ENCODE peak calls at places on chromosomes 11 and 22, in ten cellular contexts. B is right lobe of liver, S is uterus, V is spleen, D is IMR-90, G is stomach, Y is ovary, R is body of pancreas, J is tibial nerve, F is heart left ventricle. H is an unnamed sample.

GRCh38 chr11:6251120-6251733 is 8.4 kb upstream of the CCKBR start:
- DNase-seq in B (no peak), F (peak; percentile 72), J (peak; percentile 62), S (peak; percentile 62), D (peak; percentile 75), R (peak; percentile 87), G (peak; percentile 90), Y (peak; percentile 80), V (peak; percentile 81), H (peak; percentile 84)

GRCh38 chr11:103215812-103216211 is 106.6 kb downstream of the DYNC2H1 start:
- DNase-seq in D (peak; percentile 41), B (no peak), G (no peak), J (no peak), V (no peak), Y (no peak), S (no peak), R (no peak), F (no peak), H (no peak)

GRCh38 chr11:33912405-33913361 is 20.8 kb upstream of the LMO2 start:
- DNase-seq in G (no peak), V (peak; percentile 83), Y (no peak), R (no peak), J (no peak), S (no peak), B (no peak), F (no peak), D (peak; percentile 90), H (no peak)

GRCh38 chr11:108616549-108616948 is 23.0 kb upstream of the EXPH5 start:
- DNase-seq in V (no peak), Y (no peak), S (no peak), B (no peak), R (no peak), G (no peak), J (no peak), F (no peak), D (peak; percentile 74), H (no peak)

GRCh38 chr11:84909740-84910139 is 717.4 kb downstream of the DLG2 start:
- DNase-seq in F (no peak), Y (no peak), G (no peak), R (no peak), J (no peak), D (no peak), B (no peak), S (no peak), V (no peak), H (no peak)

GRCh38 chr11:3189886-3190583 is 24.9 kb upstream of the OSBPL5 start:
- DNase-seq in R (no peak), V (peak; percentile 43), F (no peak), G (no peak), Y (no peak), J (no peak), D (no peak), B (no peak), S (no peak), H (no peak)

GRCh38 chr11:10158461-10158860 is 135.6 kb downstream of the SBF2 start:
- DNase-seq in G (no peak), J (no peak), Y (no peak), S (no peak), R (no peak), F (no peak), D (peak; percentile 34), B (no peak), V (no peak), H (no peak)

GRCh38 chr11:17388609-17389204 is at the start of gene KCNJ11:
- DNase-seq in F (no peak), R (peak; percentile 55), B (peak; percentile 64), Y (no peak), S (no peak), G (peak; percentile 35), V (no peak), D (no peak), J (no peak), H (no peak)

GRCh38 chr11:73218106-73218829 is at the start of gene P2RY2:
- DNase-seq in B (peak; percentile 93), F (peak; percentile 91), D (no peak), G (peak; percentile 85), V (peak; percentile 95), R (peak; percentile 81), Y (peak; percentile 73), J (peak; percentile 31), S (no peak), H (peak; percentile 84)

GRCh38 chr11:125233116-125233515 is 68.6 kb downstream of the PKNOX2 start:
- DNase-seq in V (no peak), J (no peak), G (no peak), B (no peak), S (no peak), D (no peak), Y (no peak), F (no peak), R (no peak), H (no peak)

GRCh38 chr11:96524475-96524874 is 134.7 kb downstream of the JRKL start:
- DNase-seq in S (no peak), G (no peak), D (peak; percentile 0), F (no peak), R (no peak), Y (no peak), J (no peak), V (no peak), B (no peak), H (no peak)

DNA sequence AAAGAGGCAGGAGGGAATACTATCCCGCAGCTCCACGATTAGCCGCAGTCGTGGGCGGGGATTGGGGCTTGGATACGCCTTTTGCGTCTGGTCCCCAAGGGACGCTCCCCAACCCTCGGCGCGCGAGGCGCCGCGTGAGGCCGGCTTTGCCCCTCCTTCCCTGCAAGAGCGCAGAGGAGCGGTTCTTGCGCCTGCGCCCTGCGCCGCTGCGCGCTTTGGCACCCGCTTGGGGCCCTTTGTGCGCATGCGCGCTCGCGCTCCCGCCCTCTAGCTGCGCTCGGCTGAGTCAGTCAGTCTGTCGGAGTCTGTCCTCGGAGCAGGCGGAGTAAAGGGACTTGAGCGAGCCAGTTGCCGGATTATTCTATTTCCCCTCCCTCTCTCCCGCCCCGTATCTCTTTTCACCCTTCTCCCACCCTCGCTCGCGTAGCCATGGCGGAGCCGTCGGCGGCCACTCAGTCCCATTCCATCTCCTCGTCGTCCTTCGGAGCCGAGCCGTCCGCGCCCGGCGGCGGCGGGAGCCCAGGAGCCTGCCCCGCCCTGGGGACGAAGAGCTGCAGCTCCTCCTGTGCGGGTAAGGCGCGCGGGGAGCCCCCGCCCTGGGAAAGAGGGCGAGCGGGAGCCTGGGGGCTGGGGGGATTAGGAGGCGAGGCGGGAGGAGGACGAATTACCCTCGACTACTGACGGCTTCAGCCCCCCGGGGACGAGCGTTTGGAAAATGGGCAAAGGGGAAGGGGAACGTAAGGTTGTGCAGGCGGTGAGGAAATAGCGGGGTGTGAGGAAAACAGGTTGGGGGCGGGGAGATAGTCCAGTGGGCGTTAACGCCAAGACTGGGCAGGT is at the start of gene RTN3:
- DNase-seq in G (peak; percentile 98), F (peak; percentile 99), R (peak; percentile 98), D (peak; percentile 98), B (peak; percentile 98), V (peak; percentile 100), J (peak; percentile 85), Y (peak; percentile 98), S (peak; percentile 94), H (peak; percentile 97)
- TF ChIP-seq CTCF in G (peak; percentile 14), F (no peak), R (no peak), D (peak; percentile 9), B (peak; percentile 30), V (no peak), J (peak; percentile 66), Y (peak; percentile 31), S (peak; percentile 72), H (peak; percentile 12)

GRCh38 chr11:15969281-15969680 is 387.1 kb downstream of the SOX6 start:
- DNase-seq in Y (peak; percentile 50), J (peak; percentile 61), S (peak; percentile 41), F (no peak), R (peak; percentile 68), B (peak; percentile 62), G (peak; percentile 61), D (peak; percentile 93), V (no peak), H (peak; percentile 72)
- TF ChIP-seq POLR2A in Y (no peak), J (no peak), S (no peak), F (peak; percentile 41), R (no peak), B (peak; percentile 50), G (no peak), D (no peak), V (no peak), H (no peak)

GRCh38 chr22:30584441-30584840 is 7.3 kb downstream of the PES1 start:
- DNase-seq in D (no peak), B (no peak), J (no peak), S (no peak), F (no peak), Y (no peak), G (no peak), V (no peak), R (no peak), H (no peak)

GRCh38 chr22:30582788-30583575 is 8.5 kb upstream of the GAL3ST1 start:
- DNase-seq in R (no peak), D (no peak), V (no peak), S (no peak), G (no peak), Y (no peak), B (no peak), F (no peak), J (no peak), H (no peak)

GRCh38 chr22:30582051-30582450 is 7.6 kb upstream of the GAL3ST1 start:
- DNase-seq in S (no peak), V (no peak), B (no peak), R (no peak), G (no peak), J (no peak), D (no peak), Y (no peak), F (no peak), H (no peak)

GRCh38 chr22:30578481-30578880 is 4.0 kb upstream of the GAL3ST1 start:
- DNase-seq in Y (no peak), D (no peak), J (no peak), F (no peak), B (no peak), G (no peak), S (no peak), R (no peak), V (no peak), H (no peak)

DNA sequence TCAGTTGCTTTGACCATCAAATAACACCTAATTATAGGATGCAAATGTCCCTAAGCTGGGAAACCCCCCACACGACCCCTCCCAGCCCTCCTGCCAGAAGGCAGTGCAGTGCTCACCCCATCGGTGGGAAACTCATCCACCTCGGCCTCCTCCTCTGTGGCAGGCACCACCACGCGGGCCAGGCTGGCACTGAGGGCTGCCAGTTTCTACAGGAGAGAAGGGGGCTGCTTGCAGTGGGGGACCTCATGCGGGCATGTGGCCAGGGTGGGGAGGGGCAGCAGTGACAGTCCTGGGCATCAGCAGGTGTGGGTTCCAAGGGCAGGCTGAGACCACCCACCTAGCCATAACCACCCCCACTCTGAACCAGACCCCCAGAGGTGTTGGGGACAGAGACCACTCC is 6.4 kb upstream of the GAL3ST1 start:
- DNase-seq in G (no peak), S (no peak), J (no peak), B (no peak), D (no peak), Y (no peak), V (no peak), R (no peak), F (no peak), H (no peak)
- H3K36me3 ChIP-seq in G (peaks cover 100% of the 10 kb centered on the region), S (no peaks in the 10 kb centered on the region), J (peaks cover 100% of the 10 kb centered on the region), B (peaks cover 14% of the 10 kb centered on the region), D (peaks cover 88% of the 10 kb centered on the region), Y (peaks cover 5% of the 10 kb centered on the region), V (peaks cover 100% of the 10 kb centered on the region), R (peaks cover 57% of the 10 kb centered on the region), F (peaks cover 100% of the 10 kb centered on the region), H (no peaks in the 10 kb centered on the region)

DNA sequence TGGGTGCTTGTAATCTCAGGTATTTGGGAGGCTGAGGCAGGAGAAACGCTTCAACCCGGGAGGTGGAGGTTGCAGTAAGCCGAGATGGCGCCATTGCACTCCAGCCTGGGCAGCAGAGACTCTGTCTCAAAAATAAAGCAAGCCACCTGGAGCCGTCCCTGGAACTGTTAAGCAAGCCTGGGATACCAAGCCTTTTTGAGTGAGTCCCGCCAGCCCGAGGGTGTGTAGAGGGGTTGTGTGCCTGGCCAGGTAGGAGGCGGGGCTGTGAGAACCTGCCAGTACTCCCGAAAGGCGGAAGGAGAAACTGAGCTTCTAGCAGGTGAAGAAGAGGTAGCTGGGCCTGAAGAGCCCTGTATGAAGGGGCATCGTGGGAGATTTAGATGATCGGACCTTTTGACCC is 52.4 kb downstream of the TRIOBP start:
- DNase-seq in Y (no peak), S (no peak), R (peak; percentile 64), B (no peak), F (no peak), V (no peak), G (peak; percentile 84), J (no peak), D (no peak), H (no peak)
- TF ChIP-seq CTCF in Y (no peak), S (no peak), R (no peak), B (no peak), F (no peak), V (no peak), G (no peak), J (no peak), D (no peak), H (no peak)